ENCODE peak calls at places on chromosomes 16 and 17, in six cellular contexts. X is CD8-positive, alpha-beta memory T cell; N is NCI-H774; G is activated T-cell treated with anti-CD3 and anti-CD28 coated beads for 48 hours; V is aorta; O is BJ. R is an unnamed sample.
A peak's percentile ranks its signal among the peaks of the same experiment; 100 is the strongest.

GRCh38 chr17:80939151-80940145 is 52.2 kb upstream of the CHMP6 start:
- DNase-seq in X (no peak), N (no peak), G (no peak), V (peak; percentile 38), O (no peak), R (no peak)

GRCh38 chr16:68229431-68230175 is 6.3 kb downstream of the ESRP2 start:
- DNase-seq in X (peak; percentile 61), N (no peak), G (no peak), V (peak; percentile 43), O (no peak), R (peak; percentile 31)

GRCh38 chr16:88844412-88845118 is 12.2 kb downstream of the GALNS start:
- DNase-seq in X (no peak), N (no peak), G (no peak), V (no peak), O (no peak), R (no peak)

GRCh38 chr16:25135239-25135878 is 23.8 kb downstream of the LCMT1 start:
- DNase-seq in X (no peak), N (peak; percentile 79), G (no peak), V (no peak), O (no peak), R (peak; percentile 24)

GRCh38 chr17:75739801-75740200 is 18.5 kb downstream of the ITGB4 start:
- DNase-seq in X (no peak), N (no peak), G (no peak), V (no peak), O (no peak), R (no peak)

GRCh38 chr17:42312285-42313130 is 24.2 kb downstream of the STAT5A start:
- DNase-seq in X (peak; percentile 80), N (no peak), G (peak; percentile 80), V (peak; percentile 92), O (no peak), R (no peak)

GRCh38 chr17:6170349-6170748 is 100.2 kb downstream of the WSCD1 start:
- DNase-seq in X (no peak), N (peak; percentile 23), G (peak; percentile 1), V (no peak), O (no peak), R (no peak)

GRCh38 chr16:27322858-27323780 is 9.3 kb downstream of the IL4R start:
- DNase-seq in X (peak; percentile 28), N (no peak), G (no peak), V (no peak), O (no peak), R (no peak)

GRCh38 chr16:50841081-50841886 is 99.4 kb downstream of the CYLD start:
- DNase-seq in X (no peak), N (no peak), G (peak; percentile 38), V (no peak), O (no peak), R (no peak)

GRCh38 chr16:81790277-81790676 is 11.2 kb downstream of the PLCG2 start:
- DNase-seq in X (no peak), N (no peak), G (no peak), V (no peak), O (no peak), R (no peak)

GRCh38 chr16:84005391-84005790 is 37.2 kb downstream of the SLC38A8 start:
- DNase-seq in X (peak; percentile 22), N (no peak), G (no peak), V (no peak), O (no peak), R (no peak)

GRCh38 chr16:22077700-22078313 is 14.5 kb upstream of the VWA3A start:
- DNase-seq in X (peak; percentile 74), N (peak; percentile 2), G (peak; percentile 48), V (peak; percentile 68), O (no peak), R (no peak)

GRCh38 chr17:2022647-2023046 is 2.5 kb downstream of the RTN4RL1 start:
- DNase-seq in X (no peak), N (no peak), G (no peak), V (no peak), O (no peak), R (no peak)

GRCh38 chr16:84182680-84183571 is 3.9 kb downstream of the TAF1C start:
- DNase-seq in X (no peak), N (no peak), G (no peak), V (no peak), O (no peak), R (no peak)

GRCh38 chr17:55540414-55541091 is 29.3 kb upstream of the SMIM36 start:
- DNase-seq in X (no peak), N (no peak), G (no peak), V (no peak), O (peak; percentile 27), R (no peak)

GRCh38 chr16:11251525-11252481 is 4.2 kb downstream of the SOCS1 start:
- DNase-seq in X (peak; percentile 88), N (no peak), G (peak; percentile 80), V (no peak), O (no peak), R (peak; percentile 52)

GRCh38 chr16:2530629-2531318 is 434 bp downstream of the CEMP1 start:
- DNase-seq in X (peak; percentile 49), N (no peak), G (no peak), V (peak; percentile 52), O (no peak), R (no peak)

GRCh38 chr17:73308017-73308823 is 3.6 kb downstream of the CDC42EP4 start:
- DNase-seq in X (no peak), N (no peak), G (no peak), V (peak; percentile 90), O (peak; percentile 68), R (no peak)

GRCh38 chr17:79832211-79833109 is 6.8 kb downstream of the CBX4 start:
- DNase-seq in X (no peak), N (no peak), G (no peak), V (no peak), O (no peak), R (no peak)

GRCh38 chr16:30092373-30093010 is 768 bp upstream of the TBX6 start:
- DNase-seq in X (peak; percentile 71), N (peak; percentile 75), G (peak; percentile 76), V (peak; percentile 92), O (no peak), R (no peak)

R was measured in AG04449.